ENCODE peak calls at places on chromosomes 3 and 15, in four cellular contexts. S is HCT116, U is H1, L is SK-N-SH. P is an unnamed sample.

GRCh38 chr3:165883866-165884478 is 46.7 kb upstream of the BCHE start:
- DNase-seq in S (no peak), U (no peak), L (no peak), P (no peak)

GRCh38 chr3:126300761-126301481 is 56.3 kb downstream of the KLF15 start:
- DNase-seq in L (no peak), U (no peak), S (no peak), P (peak)

GRCh38 chr3:52277071-52277964 is 1.1 kb downstream of the WDR82 start:
- DNase-seq in U (no peak), L (peak), S (no peak), P (no peak)

GRCh38 chr15:92011611-92012367 is 158.3 kb downstream of the SLCO3A1 start:
- DNase-seq in L (no peak), S (no peak), U (peak), P (no peak)

GRCh38 chr3:149080699-149081091 is 5.6 kb downstream of the HLTF start:
- DNase-seq in U (no peak), S (no peak), L (no peak), P (no peak)

GRCh38 chr3:184806567-184807271 is 5.2 kb upstream of the VPS8 start:
- DNase-seq in U (no peak), S (no peak), L (no peak), P (no peak)

GRCh38 chr3:131033480-131034080 is 6.9 kb downstream of the NEK11 start:
- DNase-seq in S (peak), U (no peak), L (peak), P (peak)

GRCh38 chr15:101657968-101658784 is 6.0 kb upstream of the TM2D3 start:
- DNase-seq in S (no peak), U (no peak), L (no peak), P (no peak)

GRCh38 chr3:105747056-105747455 is 121.8 kb downstream of the CBLB start:
- DNase-seq in U (no peak), L (no peak), S (no peak), P (no peak)

GRCh38 chr3:60010778-60011177 is 961.0 kb upstream of the CFAP20DC start:
- DNase-seq in L (no peak), U (no peak), S (no peak), P (no peak)

GRCh38 chr3:59938857-59939256 is 889.0 kb upstream of the CFAP20DC start:
- DNase-seq in U (no peak), L (no peak), S (no peak), P (no peak)

GRCh38 chr15:74822233-74822632 is 4.2 kb upstream of the CPLX3 start:
- DNase-seq in S (no peak), U (no peak), L (no peak), P (no peak)

GRCh38 chr3:5389057-5389456 is 201.6 kb downstream of the EDEM1 start:
- DNase-seq in S (peak), L (no peak), U (no peak), P (peak)

GRCh38 chr3:141728355-141728892 is 9.7 kb upstream of the RNF7 start:
- DNase-seq in L (no peak), U (no peak), S (no peak), P (no peak)

GRCh38 chr15:99634576-99634975 is 68.8 kb downstream of the MEF2A start:
- DNase-seq in S (no peak), L (no peak), U (no peak), P (no peak)

GRCh38 chr15:77122576-77122975 is 51.7 kb upstream of the TSPAN3 start:
- DNase-seq in S (no peak), L (no peak), U (no peak), P (no peak)

GRCh38 chr3:154243353-154243752 is 80.9 kb downstream of the DHX36 start:
- DNase-seq in S (no peak), U (no peak), L (no peak), P (no peak)

GRCh38 chr3:45760878-45761711 is 35.2 kb downstream of the SLC6A20 start:
- DNase-seq in S (peak), U (no peak), L (peak), P (peak)

GRCh38 chr3:195212033-195212748 is 58.8 kb downstream of the XXYLT1 start:
- DNase-seq in U (no peak), L (no peak), S (no peak), P (no peak)

GRCh38 chr15:43410572-43411214 is 39.8 kb downstream of the TUBGCP4 start:
- DNase-seq in S (no peak), U (no peak), L (no peak), P (no peak)

GRCh38 chr3:48082580-48083187 is 66.5 kb upstream of the MAP4 start:
- DNase-seq in S (no peak), U (no peak), L (no peak), P (no peak)

GRCh38 chr15:77665530-77666295 is 33.0 kb upstream of the LINGO1 start:
- DNase-seq in S (no peak), L (no peak), U (no peak), P (no peak)

GRCh38 chr15:43509002-43509922 is 8.1 kb upstream of the MAP1A start:
- DNase-seq in U (no peak), S (no peak), L (peak), P (no peak)

GRCh38 chr15:92117301-92117731 is 263.8 kb downstream of the SLCO3A1 start:
- DNase-seq in S (no peak), U (no peak), L (no peak), P (no peak)

GRCh38 chr3:141929341-141929995 is 53.0 kb downstream of the ATP1B3 start:
- DNase-seq in S (no peak), U (no peak), L (no peak), P (no peak)

GRCh38 chr3:33775363-33775762 is 23.1 kb upstream of the PDCD6IP start:
- DNase-seq in L (no peak), S (no peak), U (no peak), P (no peak)

GRCh38 chr3:129026728-129027543 is 25.8 kb downstream of the EFCC1 start:
- DNase-seq in S (peak), L (peak), U (peak), P (peak)

GRCh38 chr3:171846594-171846993 is 3.4 kb downstream of the TMEM212 start:
- DNase-seq in L (no peak), S (no peak), U (no peak), P (no peak)

GRCh38 chr3:184339016-184339415 is 1.6 kb downstream of the FAM131A start:
- DNase-seq in S (no peak), U (no peak), L (no peak), P (no peak)

GRCh38 chr15:83112233-83112958 is 5.0 kb downstream of the TM6SF1 start:
- DNase-seq in L (no peak), S (no peak), U (no peak), P (no peak)

GRCh38 chr3:120497813-120498212 is 47.0 kb upstream of the FSTL1 start:
- DNase-seq in U (no peak), L (no peak), S (no peak), P (no peak)

GRCh38 chr3:105876745-105877624 is 8.2 kb upstream of the CBLB start:
- DNase-seq in U (no peak), L (no peak), S (no peak), P (no peak)

GRCh38 chr3:21638488-21638887 is 112.5 kb downstream of the ZNF385D start:
- DNase-seq in S (no peak), L (no peak), U (no peak), P (no peak)

GRCh38 chr15:95174281-95174680 is 942.9 kb downstream of the MCTP2 start:
- DNase-seq in S (no peak), L (no peak), U (no peak), P (peak)

GRCh38 chr3:189133768-189134167 is 38.0 kb upstream of the TPRG1 start:
- DNase-seq in L (no peak), U (no peak), S (no peak), P (no peak)

GRCh38 chr3:189137416-189137815 is 34.4 kb upstream of the TPRG1 start:
- DNase-seq in S (no peak), U (peak), L (no peak), P (no peak)

GRCh38 chr3:189132901-189133300 is 38.9 kb upstream of the TPRG1 start:
- DNase-seq in U (no peak), S (no peak), L (no peak), P (no peak)

DNA sequence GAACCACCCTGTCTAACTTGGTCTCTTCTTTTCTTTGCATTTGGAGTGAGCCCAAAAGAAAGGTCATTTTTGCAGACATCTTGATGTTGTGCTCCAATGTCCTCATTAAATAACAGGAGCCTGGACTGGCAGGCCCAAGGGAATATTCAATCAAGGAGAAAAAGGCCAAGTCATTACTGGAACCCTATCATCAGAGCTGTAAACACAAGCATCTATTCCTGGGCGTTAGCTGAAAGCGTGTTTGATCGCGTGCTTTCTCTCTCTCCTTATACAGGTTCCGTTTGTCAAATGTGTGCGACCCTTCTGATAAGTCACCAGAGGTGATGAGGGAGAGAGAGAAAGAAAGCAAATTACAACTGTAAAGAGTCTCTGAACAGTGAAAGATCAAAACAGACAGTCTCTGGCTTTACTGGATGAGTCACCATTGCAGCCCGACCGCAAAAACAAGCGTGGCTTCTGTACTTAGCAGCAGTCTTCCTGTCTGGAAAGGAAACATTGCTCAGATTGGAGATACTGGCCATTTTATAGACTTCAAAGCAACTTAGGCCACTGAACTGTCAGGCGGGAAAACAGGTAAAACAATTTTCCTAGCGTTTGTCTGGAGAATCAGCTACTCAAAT is 39.5 kb upstream of the TPRG1 start:
- DNase-seq in L (no peak), S (peak), U (no peak), P (no peak)
- TF ChIP-seq JUND in L (peak), S (peak), U (no peak), P (no peak)

GRCh38 chr3:93931597-93932229 is 42.0 kb downstream of the PROS1 start:
- DNase-seq in L (no peak), U (no peak), S (no peak), P (no peak)
- TF ChIP-seq JUND in L (no peak), U (no peak), S (no peak), P (no peak)

GRCh38 chr15:96339662-96340347 is 9.3 kb downstream of the NR2F2 start:
- DNase-seq in U (no peak), S (no peak), L (no peak), P (no peak)
- TF ChIP-seq JUND in U (no peak), S (no peak), L (no peak), P (no peak)

GRCh38 chr15:70741677-70742293 is 21.6 kb downstream of the UACA start:
- DNase-seq in L (no peak), S (peak), U (no peak), P (no peak)
- TF ChIP-seq JUND in L (peak), S (peak), U (no peak), P (no peak)

GRCh38 chr3:29255854-29256696 is 24.8 kb upstream of the RBMS3 start:
- DNase-seq in L (no peak), S (no peak), U (no peak), P (no peak)

GRCh38 chr3:29265673-29266072 is 15.2 kb upstream of the RBMS3 start:
- DNase-seq in S (no peak), U (no peak), L (no peak), P (peak)

GRCh38 chr3:29258161-29258560 is 22.7 kb upstream of the RBMS3 start:
- DNase-seq in L (no peak), U (no peak), S (no peak), P (no peak)

DNA sequence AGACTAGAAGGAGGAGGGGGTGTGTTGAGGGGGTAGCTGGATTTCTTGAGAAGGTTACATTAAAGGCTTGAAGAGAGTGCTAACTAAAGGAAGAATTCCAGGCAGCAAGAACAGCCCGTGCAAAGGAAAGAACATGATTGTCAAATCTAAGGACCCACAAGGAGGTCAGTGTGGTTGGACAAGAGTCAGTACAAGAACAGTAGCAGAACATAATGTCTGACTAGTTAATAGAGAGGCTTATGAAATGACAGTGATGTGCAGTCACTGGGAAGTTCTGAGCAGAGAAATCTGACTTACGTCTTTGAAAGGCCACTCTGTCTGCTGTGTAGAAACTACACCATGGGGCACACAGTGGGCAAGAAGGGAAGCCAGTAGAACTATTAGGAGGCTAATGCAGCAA is 19.8 kb upstream of the RBMS3 start:
- DNase-seq in L (no peak), U (no peak), S (no peak), P (no peak)
- TF ChIP-seq JUND in L (no peak), U (no peak), S (no peak), P (no peak)

DNA sequence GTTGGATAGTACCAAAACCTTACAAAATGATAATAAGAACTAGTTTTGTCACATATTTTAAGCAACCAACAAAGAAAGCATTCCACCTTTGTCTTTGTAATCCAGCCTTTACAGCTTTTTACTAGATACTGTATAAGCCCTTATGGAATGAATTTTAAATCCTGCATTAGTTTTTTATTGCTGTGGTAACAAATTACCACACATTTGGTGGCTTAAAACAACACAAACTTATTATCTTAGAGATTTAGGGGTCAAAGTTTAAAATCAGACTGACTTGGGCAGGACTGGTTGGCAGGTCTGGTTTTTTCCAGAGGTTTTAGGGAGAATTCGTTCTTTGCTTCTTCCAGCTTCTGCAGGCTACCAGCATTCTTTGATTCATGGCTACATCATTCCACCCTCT is 108.5 kb upstream of the NLGN1 start:
- DNase-seq in S (no peak), U (no peak), L (no peak), P (no peak)
- TF ChIP-seq JUND in S (no peak), U (no peak), L (no peak), P (no peak)

GRCh38 chr3:54891540-54891897 is 36.3 kb downstream of the LRTM1 start:
- DNase-seq in U (peak), S (no peak), L (peak), P (peak)
- TF ChIP-seq JUND in U (peak), S (no peak), L (peak), P (no peak)

GRCh38 chr15:37099321-37100108 is 834 bp downstream of the MEIS2 start:
- DNase-seq in L (peak), S (peak), U (no peak), P (peak)

GRCh38 chr15:37096878-37097568 is 3.3 kb downstream of the MEIS2 start:
- DNase-seq in U (no peak), S (no peak), L (peak), P (no peak)

GRCh38 chr15:37095993-37096877 is 4.1 kb downstream of the MEIS2 start:
- DNase-seq in U (no peak), S (no peak), L (peak), P (no peak)

GRCh38 chr15:37100109-37100873 is at the start of gene MEIS2:
- DNase-seq in S (peak), L (peak), U (no peak), P (peak)

DNA sequence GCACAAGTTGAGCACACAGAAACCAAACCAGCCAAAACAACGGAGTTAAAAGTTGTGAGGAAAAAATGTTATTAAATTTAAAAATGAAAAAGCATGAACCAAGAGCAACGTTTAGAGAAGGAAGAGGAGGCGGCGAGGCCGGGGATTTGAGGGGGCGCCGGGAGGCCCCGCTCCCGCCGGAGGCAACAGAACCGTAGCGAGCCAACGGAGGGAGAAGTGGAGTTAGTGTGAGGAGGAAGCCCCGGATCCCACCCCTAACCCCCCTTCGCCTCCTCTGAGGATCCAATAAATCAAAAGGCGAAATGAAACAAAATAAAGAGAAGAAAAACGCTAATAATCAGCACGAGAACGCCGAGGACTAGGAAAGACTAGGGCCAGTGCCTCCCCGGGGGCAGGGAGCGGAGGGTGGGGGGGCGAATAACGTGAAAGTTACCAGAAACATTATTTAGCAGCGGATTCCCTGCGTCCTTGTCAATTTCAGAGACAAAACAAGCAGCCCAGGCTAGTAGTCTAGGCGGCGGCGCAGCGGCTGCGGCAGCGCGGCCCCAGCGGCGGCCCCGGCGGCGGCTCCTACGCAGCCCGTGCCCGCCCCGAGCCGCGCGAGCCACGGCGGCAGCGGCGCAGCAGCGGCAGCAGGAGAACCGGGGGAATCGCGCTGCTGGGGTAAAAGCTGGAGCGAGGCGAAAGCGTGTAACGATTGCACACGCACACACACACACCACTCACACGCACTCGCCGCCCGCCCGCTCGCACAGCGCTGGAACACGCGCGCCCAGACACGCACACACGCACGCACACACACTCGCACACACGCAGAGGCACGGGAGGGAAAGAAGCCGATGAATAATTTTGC is 1.7 kb downstream of the MEIS2 start:
- DNase-seq in U (no peak), L (peak), S (no peak), P (no peak)
- TF ChIP-seq JUND in U (no peak), L (no peak), S (no peak), P (no peak)